ENCODE peak calls at places on chromosomes 4 and X, in seven cellular contexts. One of them, this sample, is unnamed.

GRCh38 chr4:78648639-78649363 is 97.2 kb downstream of the ANXA3 start:
- DNase-seq in fibroblast of lung: peak
- DNase-seq in HFF-Myc: no peak
- DNase-seq in A549: no peak
- DNase-seq in tibial artery: no peak
- DNase-seq in tibial nerve: no peak
- DNase-seq in IMR-90: no peak
- DNase-seq in this sample: no peak

GRCh38 chr4:38939150-38939549 is 71.5 kb downstream of the FAM114A1 start:
- DNase-seq in A549: no peak
- DNase-seq in IMR-90: no peak
- DNase-seq in tibial nerve: no peak
- DNase-seq in HFF-Myc: no peak
- DNase-seq in tibial artery: no peak
- DNase-seq in fibroblast of lung: no peak
- DNase-seq in this sample: no peak

GRCh38 chr4:117623321-117623720 is 411.0 kb upstream of the NDST3 start:
- DNase-seq in fibroblast of lung: peak
- DNase-seq in tibial artery: no peak
- DNase-seq in tibial nerve: no peak
- DNase-seq in A549: no peak
- DNase-seq in IMR-90: no peak
- DNase-seq in HFF-Myc: no peak
- DNase-seq in this sample: no peak

GRCh38 chr4:56804551-56804950 is 16.9 kb downstream of the SPINK2 start:
- DNase-seq in HFF-Myc: no peak
- DNase-seq in IMR-90: peak
- DNase-seq in tibial nerve: no peak
- DNase-seq in fibroblast of lung: peak
- DNase-seq in tibial artery: no peak
- DNase-seq in A549: no peak
- DNase-seq in this sample: peak

GRCh38 chrX:101658661-101659477 is 781 bp downstream of the ARMCX2 start:
- DNase-seq in tibial artery: peak
- DNase-seq in fibroblast of lung: peak
- DNase-seq in A549: peak
- DNase-seq in IMR-90: peak
- DNase-seq in HFF-Myc: no peak
- DNase-seq in tibial nerve: peak
- DNase-seq in this sample: peak

GRCh38 chrX:85590638-85591037 is 211.2 kb upstream of the POF1B start:
- DNase-seq in tibial artery: no peak
- DNase-seq in HFF-Myc: no peak
- DNase-seq in fibroblast of lung: no peak
- DNase-seq in tibial nerve: no peak
- DNase-seq in IMR-90: no peak
- DNase-seq in A549: no peak
- DNase-seq in this sample: no peak

GRCh38 chrX:65241059-65241721 is 264.9 kb upstream of the ZC4H2 start:
- DNase-seq in fibroblast of lung: no peak
- DNase-seq in A549: no peak
- DNase-seq in HFF-Myc: no peak
- DNase-seq in tibial artery: no peak
- DNase-seq in tibial nerve: no peak
- DNase-seq in IMR-90: no peak
- DNase-seq in this sample: no peak

GRCh38 chrX:47184486-47184885 is 9.1 kb upstream of the UBA1 start:
- DNase-seq in fibroblast of lung: no peak
- DNase-seq in tibial nerve: no peak
- DNase-seq in HFF-Myc: no peak
- DNase-seq in IMR-90: no peak
- DNase-seq in tibial artery: no peak
- DNase-seq in A549: no peak
- DNase-seq in this sample: no peak

GRCh38 chr4:70651864-70652506 is 14.3 kb downstream of the JCHAIN start:
- DNase-seq in fibroblast of lung: peak
- DNase-seq in tibial nerve: no peak
- DNase-seq in A549: peak
- DNase-seq in tibial artery: no peak
- DNase-seq in IMR-90: peak
- DNase-seq in HFF-Myc: no peak
- DNase-seq in this sample: peak

GRCh38 chrX:12881914-12882313 is 15.0 kb downstream of the TLR7 start:
- DNase-seq in A549: no peak
- DNase-seq in tibial nerve: no peak
- DNase-seq in tibial artery: no peak
- DNase-seq in HFF-Myc: no peak
- DNase-seq in IMR-90: no peak
- DNase-seq in fibroblast of lung: no peak
- DNase-seq in this sample: no peak

GRCh38 chr4:110618091-110619000 is 4.5 kb downstream of the PITX2 start:
- DNase-seq in A549: no peak
- DNase-seq in fibroblast of lung: no peak
- DNase-seq in tibial artery: no peak
- DNase-seq in IMR-90: no peak
- DNase-seq in HFF-Myc: no peak
- DNase-seq in tibial nerve: no peak
- DNase-seq in this sample: no peak

GRCh38 chrX:53456254-53456653 is 22.1 kb upstream of the HSD17B10 start:
- DNase-seq in IMR-90: peak
- DNase-seq in HFF-Myc: no peak
- DNase-seq in fibroblast of lung: peak
- DNase-seq in tibial nerve: no peak
- DNase-seq in A549: peak
- DNase-seq in tibial artery: no peak
- DNase-seq in this sample: no peak

GRCh38 chrX:139158256-139158655 is 372.3 kb upstream of the F9 start:
- DNase-seq in IMR-90: no peak
- DNase-seq in fibroblast of lung: peak
- DNase-seq in HFF-Myc: no peak
- DNase-seq in A549: no peak
- DNase-seq in tibial artery: no peak
- DNase-seq in tibial nerve: no peak
- DNase-seq in this sample: no peak

GRCh38 chr4:181745933-181746627 is 497.1 kb upstream of the TENM3 start:
- DNase-seq in tibial artery: no peak
- DNase-seq in IMR-90: no peak
- DNase-seq in A549: no peak
- DNase-seq in fibroblast of lung: peak
- DNase-seq in tibial nerve: no peak
- DNase-seq in HFF-Myc: no peak
- DNase-seq in this sample: no peak

GRCh38 chrX:78123190-78123589 is 16.3 kb downstream of the TAF9B start:
- DNase-seq in A549: no peak
- DNase-seq in IMR-90: peak
- DNase-seq in HFF-Myc: no peak
- DNase-seq in tibial nerve: no peak
- DNase-seq in fibroblast of lung: peak
- DNase-seq in tibial artery: no peak
- DNase-seq in this sample: peak

GRCh38 chrX:155094468-155095061 is 23.3 kb downstream of the BRCC3 start:
- DNase-seq in tibial nerve: no peak
- DNase-seq in HFF-Myc: no peak
- DNase-seq in IMR-90: peak
- DNase-seq in A549: peak
- DNase-seq in fibroblast of lung: peak
- DNase-seq in tibial artery: no peak
- DNase-seq in this sample: peak

GRCh38 chrX:40471965-40472648 is 108.7 kb upstream of the ATP6AP2 start:
- DNase-seq in HFF-Myc: peak
- DNase-seq in tibial nerve: peak
- DNase-seq in A549: peak
- DNase-seq in IMR-90: peak
- DNase-seq in tibial artery: no peak
- DNase-seq in fibroblast of lung: peak
- DNase-seq in this sample: peak

GRCh38 chr4:72969957-72970356 is 99.6 kb downstream of the COX18 start:
- DNase-seq in fibroblast of lung: peak
- DNase-seq in HFF-Myc: no peak
- DNase-seq in tibial artery: peak
- DNase-seq in IMR-90: peak
- DNase-seq in tibial nerve: peak
- DNase-seq in A549: no peak
- DNase-seq in this sample: peak

GRCh38 chr4:55458164-55458563 is 62.4 kb downstream of the TMEM165 start:
- DNase-seq in A549: no peak
- DNase-seq in IMR-90: peak
- DNase-seq in HFF-Myc: no peak
- DNase-seq in fibroblast of lung: peak
- DNase-seq in tibial artery: no peak
- DNase-seq in tibial nerve: no peak
- DNase-seq in this sample: peak

GRCh38 chr4:23827971-23828680 is 61.7 kb downstream of the PPARGC1A start:
- DNase-seq in A549: no peak
- DNase-seq in tibial nerve: no peak
- DNase-seq in HFF-Myc: no peak
- DNase-seq in IMR-90: peak
- DNase-seq in fibroblast of lung: peak
- DNase-seq in tibial artery: no peak
- DNase-seq in this sample: peak

GRCh38 chrX:119015407-119016242 is 41.2 kb downstream of the LONRF3 start:
- DNase-seq in fibroblast of lung: peak
- DNase-seq in A549: peak
- DNase-seq in tibial nerve: peak
- DNase-seq in IMR-90: peak
- DNase-seq in tibial artery: peak
- DNase-seq in HFF-Myc: peak
- DNase-seq in this sample: peak

GRCh38 chr4:147965056-147965455 is 233.2 kb downstream of the ARHGAP10 start:
- DNase-seq in A549: no peak
- DNase-seq in tibial artery: no peak
- DNase-seq in fibroblast of lung: no peak
- DNase-seq in HFF-Myc: no peak
- DNase-seq in tibial nerve: no peak
- DNase-seq in IMR-90: no peak
- DNase-seq in this sample: no peak

GRCh38 chr4:112290341-112290740 is 4.6 kb upstream of the TIFA start:
- DNase-seq in IMR-90: no peak
- DNase-seq in tibial artery: no peak
- DNase-seq in fibroblast of lung: no peak
- DNase-seq in tibial nerve: no peak
- DNase-seq in HFF-Myc: no peak
- DNase-seq in A549: no peak
- DNase-seq in this sample: no peak

DNA sequence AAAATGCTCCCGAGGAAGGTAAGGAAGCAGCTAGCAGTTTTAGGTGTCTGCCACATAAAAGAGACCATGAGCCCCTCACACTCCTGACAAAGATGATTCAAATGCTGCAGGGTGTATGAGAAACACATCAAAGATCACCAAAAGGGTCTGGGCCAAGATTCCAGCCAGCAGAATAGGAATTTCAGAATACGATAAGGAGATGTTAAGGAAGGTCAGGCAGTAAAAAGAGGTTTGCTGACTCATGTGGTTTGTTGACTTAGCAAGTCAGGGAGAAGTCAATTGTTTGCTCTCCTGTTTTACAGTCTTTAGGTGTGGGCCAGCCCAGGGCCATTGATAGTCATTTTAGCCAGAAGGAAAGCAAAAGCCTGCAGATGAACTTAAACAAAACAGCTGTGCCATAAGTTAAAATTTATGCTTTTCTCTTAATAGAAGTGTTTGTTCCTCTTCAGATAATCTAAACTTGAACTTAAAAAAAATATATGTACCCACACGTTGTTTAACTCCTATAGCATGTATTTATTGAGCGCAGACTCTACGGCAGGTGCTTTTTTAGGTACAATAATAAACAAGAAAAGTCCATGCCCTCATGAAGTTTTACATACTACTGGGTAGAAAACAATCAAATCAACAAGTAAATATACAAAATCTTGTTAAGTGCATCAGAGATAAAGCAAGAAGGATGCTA is 115.6 kb downstream of the CAMK2D start:
- DNase-seq in HFF-Myc: no peak
- DNase-seq in fibroblast of lung: peak
- DNase-seq in tibial artery: no peak
- DNase-seq in tibial nerve: no peak
- DNase-seq in A549: peak
- DNase-seq in IMR-90: peak
- DNase-seq in this sample: peak
- H3K4me3 ChIP-seq in HFF-Myc: no peak
- H3K4me3 ChIP-seq in fibroblast of lung: no peak
- H3K4me3 ChIP-seq in tibial artery: no peak
- H3K4me3 ChIP-seq in tibial nerve: no peak
- H3K4me3 ChIP-seq in A549: no peak
- H3K4me3 ChIP-seq in IMR-90: no peak
- H3K4me3 ChIP-seq in this sample: no peak

GRCh38 chr4:42927946-42928345 is 35.4 kb downstream of the GRXCR1 start:
- DNase-seq in tibial artery: no peak
- DNase-seq in A549: no peak
- DNase-seq in HFF-Myc: no peak
- DNase-seq in IMR-90: no peak
- DNase-seq in fibroblast of lung: no peak
- DNase-seq in tibial nerve: no peak
- DNase-seq in this sample: no peak
- TF ChIP-seq CTCF in tibial artery: no peak
- TF ChIP-seq CTCF in A549: no peak
- TF ChIP-seq CTCF in HFF-Myc: no peak
- TF ChIP-seq CTCF in IMR-90: no peak
- TF ChIP-seq CTCF in fibroblast of lung: no peak
- TF ChIP-seq CTCF in tibial nerve: no peak
- TF ChIP-seq CTCF in this sample: no peak

DNA sequence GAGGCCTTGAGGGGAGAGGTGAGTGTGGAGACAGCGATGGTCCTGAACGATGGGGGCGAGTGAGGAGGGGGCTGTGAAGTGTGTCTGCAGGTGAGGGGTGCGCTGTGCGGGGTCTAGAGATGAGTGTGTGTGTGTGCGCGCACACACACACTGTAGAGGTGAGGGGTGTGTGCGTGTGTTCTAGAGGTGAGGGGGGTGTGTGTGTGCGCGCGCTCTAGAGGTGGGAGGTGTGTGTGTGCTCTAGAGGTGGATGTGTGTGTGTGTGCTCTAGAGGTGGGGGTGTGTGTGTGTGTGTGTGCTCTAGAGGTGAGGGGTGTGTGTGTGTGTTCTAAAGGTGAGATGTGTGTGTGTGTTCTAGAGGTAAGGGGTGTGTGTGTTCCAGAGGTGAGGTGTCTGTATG is 574 bp downstream of the BST1 start:
- DNase-seq in fibroblast of lung: no peak
- DNase-seq in IMR-90: no peak
- DNase-seq in A549: no peak
- DNase-seq in tibial artery: no peak
- DNase-seq in HFF-Myc: no peak
- DNase-seq in tibial nerve: no peak
- DNase-seq in this sample: no peak
- H3K4me3 ChIP-seq in fibroblast of lung: peak
- H3K4me3 ChIP-seq in IMR-90: peak
- H3K4me3 ChIP-seq in A549: peak
- H3K4me3 ChIP-seq in tibial artery: peak
- H3K4me3 ChIP-seq in HFF-Myc: peak
- H3K4me3 ChIP-seq in tibial nerve: peak
- H3K4me3 ChIP-seq in this sample: peak

GRCh38 chrX:68914337-68914989 is 85.6 kb downstream of the EFNB1 start:
- DNase-seq in IMR-90: no peak
- DNase-seq in tibial artery: no peak
- DNase-seq in tibial nerve: no peak
- DNase-seq in HFF-Myc: no peak
- DNase-seq in A549: no peak
- DNase-seq in fibroblast of lung: no peak
- DNase-seq in this sample: no peak
- TF ChIP-seq CTCF in IMR-90: no peak
- TF ChIP-seq CTCF in tibial artery: no peak
- TF ChIP-seq CTCF in tibial nerve: no peak
- TF ChIP-seq CTCF in HFF-Myc: no peak
- TF ChIP-seq CTCF in A549: no peak
- TF ChIP-seq CTCF in fibroblast of lung: no peak
- TF ChIP-seq CTCF in this sample: no peak

This sample was measured in astrocyte of the spinal cord.